ENCODE peak calls at places on chromosomes 5 and 9, in six cellular contexts. One of them, this sample, is unnamed.

GRCh38 chr5:17203329-17204132 is 13.9 kb upstream of the BASP1 start:
- DNase-seq in tibial nerve: peak
- DNase-seq in heart right ventricle: no peak
- DNase-seq in fibroblast of lung: peak
- DNase-seq in cardiac fibroblast: peak
- DNase-seq in vagina: no peak
- DNase-seq in this sample: peak

GRCh38 chr5:82388186-82388585 is 110.0 kb upstream of the RPS23 start:
- DNase-seq in heart right ventricle: no peak
- DNase-seq in vagina: no peak
- DNase-seq in cardiac fibroblast: peak
- DNase-seq in tibial nerve: no peak
- DNase-seq in fibroblast of lung: peak
- DNase-seq in this sample: no peak

GRCh38 chr5:5716665-5717064 is 294.2 kb downstream of the ICE1 start:
- DNase-seq in vagina: no peak
- DNase-seq in heart right ventricle: no peak
- DNase-seq in cardiac fibroblast: no peak
- DNase-seq in fibroblast of lung: no peak
- DNase-seq in tibial nerve: no peak
- DNase-seq in this sample: no peak

GRCh38 chr5:123262275-123262823 is 160.9 kb downstream of the CEP120 start:
- DNase-seq in vagina: no peak
- DNase-seq in cardiac fibroblast: no peak
- DNase-seq in tibial nerve: no peak
- DNase-seq in heart right ventricle: no peak
- DNase-seq in fibroblast of lung: no peak
- DNase-seq in this sample: no peak

GRCh38 chr5:55868846-55869245 is 17.7 kb downstream of the IL31RA start:
- DNase-seq in fibroblast of lung: peak
- DNase-seq in cardiac fibroblast: peak
- DNase-seq in tibial nerve: no peak
- DNase-seq in vagina: no peak
- DNase-seq in heart right ventricle: no peak
- DNase-seq in this sample: peak

GRCh38 chr5:8184455-8185063 is 315.6 kb downstream of the MTRR start:
- DNase-seq in fibroblast of lung: no peak
- DNase-seq in cardiac fibroblast: peak
- DNase-seq in tibial nerve: no peak
- DNase-seq in heart right ventricle: peak
- DNase-seq in vagina: no peak
- DNase-seq in this sample: peak

GRCh38 chr5:139976703-139977102 is 66.4 kb downstream of the NRG2 start:
- DNase-seq in cardiac fibroblast: no peak
- DNase-seq in heart right ventricle: no peak
- DNase-seq in tibial nerve: no peak
- DNase-seq in fibroblast of lung: no peak
- DNase-seq in vagina: no peak
- DNase-seq in this sample: no peak

GRCh38 chr5:19534751-19535150 is 453.2 kb downstream of the CDH18 start:
- DNase-seq in heart right ventricle: no peak
- DNase-seq in tibial nerve: no peak
- DNase-seq in vagina: no peak
- DNase-seq in fibroblast of lung: peak
- DNase-seq in cardiac fibroblast: no peak
- DNase-seq in this sample: no peak

GRCh38 chr9:112005939-112006338 is 109.3 kb downstream of the UGCG start:
- DNase-seq in tibial nerve: no peak
- DNase-seq in fibroblast of lung: no peak
- DNase-seq in cardiac fibroblast: no peak
- DNase-seq in vagina: no peak
- DNase-seq in heart right ventricle: no peak
- DNase-seq in this sample: no peak

GRCh38 chr9:96453625-96454024 is 3.7 kb downstream of the HABP4 start:
- DNase-seq in heart right ventricle: no peak
- DNase-seq in vagina: no peak
- DNase-seq in cardiac fibroblast: peak
- DNase-seq in tibial nerve: peak
- DNase-seq in fibroblast of lung: peak
- DNase-seq in this sample: peak

DNA sequence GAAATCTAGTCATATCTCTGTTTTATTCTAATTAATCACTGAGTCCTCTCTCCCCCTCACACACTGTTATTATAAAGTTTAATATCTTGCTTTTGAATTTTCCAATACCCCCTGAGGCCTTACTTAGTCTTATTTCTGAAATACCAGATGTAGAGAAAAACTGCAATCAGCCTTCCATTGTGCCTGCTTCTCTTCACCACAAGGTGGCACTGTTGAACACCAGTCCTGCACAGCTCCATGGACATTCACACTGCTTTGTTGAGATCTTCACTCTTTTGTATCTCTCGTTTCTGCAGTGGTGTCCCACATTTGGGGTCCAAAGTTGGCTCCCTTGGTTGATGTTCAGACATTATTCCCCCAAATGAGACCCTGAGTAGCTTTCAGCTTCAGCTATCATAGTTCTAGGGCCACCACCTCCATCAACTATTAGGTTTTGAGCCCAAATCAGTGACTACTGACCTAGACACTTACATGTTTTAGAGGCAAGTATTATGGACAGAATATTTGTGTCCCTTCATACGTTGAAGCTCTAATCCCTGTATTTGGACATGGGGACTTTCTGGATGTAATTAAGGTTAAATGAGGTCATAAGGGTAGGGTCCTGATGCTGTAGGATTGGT is 24.3 kb downstream of the BOD1 start:
- DNase-seq in heart right ventricle: no peak
- DNase-seq in fibroblast of lung: no peak
- DNase-seq in cardiac fibroblast: peak
- DNase-seq in vagina: no peak
- DNase-seq in tibial nerve: no peak
- DNase-seq in this sample: no peak
- TF ChIP-seq CTCF in heart right ventricle: peak
- TF ChIP-seq CTCF in fibroblast of lung: peak
- TF ChIP-seq CTCF in cardiac fibroblast: peak
- TF ChIP-seq CTCF in vagina: no peak
- TF ChIP-seq CTCF in tibial nerve: no peak
- TF ChIP-seq CTCF in this sample: peak

DNA sequence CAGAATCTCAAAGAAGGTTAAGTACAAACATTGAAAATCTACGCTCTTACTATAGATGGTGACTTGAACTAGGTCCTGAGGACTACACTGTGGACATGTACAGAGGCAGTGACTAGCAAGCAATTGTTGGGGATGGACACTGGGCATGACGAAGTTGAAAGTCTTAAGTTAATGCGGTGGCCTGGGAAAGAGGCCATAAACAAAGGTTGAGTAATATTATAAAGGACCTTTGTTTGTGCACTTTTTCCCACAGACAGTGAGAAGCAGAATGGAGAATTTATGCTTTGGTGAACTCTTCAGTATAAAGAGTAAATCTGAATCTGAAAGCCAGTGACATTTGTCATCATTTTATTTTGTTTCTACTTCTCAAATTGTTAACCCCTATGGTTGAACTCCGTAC is 15.3 kb downstream of the ALDH1A1 start:
- DNase-seq in heart right ventricle: no peak
- DNase-seq in cardiac fibroblast: no peak
- DNase-seq in vagina: no peak
- DNase-seq in tibial nerve: no peak
- DNase-seq in fibroblast of lung: no peak
- DNase-seq in this sample: no peak
- H3K4me3 ChIP-seq in heart right ventricle: no peak
- H3K4me3 ChIP-seq in cardiac fibroblast: no peak
- H3K4me3 ChIP-seq in vagina: no peak
- H3K4me3 ChIP-seq in tibial nerve: no peak
- H3K4me3 ChIP-seq in fibroblast of lung: no peak
- H3K4me3 ChIP-seq in this sample: no peak

DNA sequence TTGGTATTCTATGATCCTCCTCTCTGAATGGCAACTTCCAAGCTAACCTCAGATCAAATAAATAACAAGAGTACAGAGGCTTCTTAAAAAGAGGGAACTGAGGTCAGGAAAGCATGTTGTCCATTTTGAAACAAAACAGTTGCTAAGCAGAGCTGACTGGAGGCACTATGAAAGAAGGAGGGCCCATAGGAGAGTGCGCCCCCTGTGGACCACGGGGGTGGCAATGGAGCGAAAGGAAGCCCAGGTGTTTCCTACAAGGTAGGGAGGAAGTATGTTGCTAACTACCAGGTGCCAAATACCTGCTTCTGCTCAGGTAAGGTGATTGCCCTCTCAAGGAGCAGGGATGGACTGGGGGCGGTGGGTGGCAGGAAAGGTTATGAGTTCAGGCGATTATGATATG is 101.8 kb upstream of the MAST4 start:
- DNase-seq in vagina: no peak
- DNase-seq in heart right ventricle: no peak
- DNase-seq in tibial nerve: no peak
- DNase-seq in fibroblast of lung: no peak
- DNase-seq in cardiac fibroblast: no peak
- DNase-seq in this sample: no peak
- TF ChIP-seq CTCF in vagina: no peak
- TF ChIP-seq CTCF in heart right ventricle: no peak
- TF ChIP-seq CTCF in tibial nerve: no peak
- TF ChIP-seq CTCF in fibroblast of lung: no peak
- TF ChIP-seq CTCF in cardiac fibroblast: no peak
- TF ChIP-seq CTCF in this sample: no peak

DNA sequence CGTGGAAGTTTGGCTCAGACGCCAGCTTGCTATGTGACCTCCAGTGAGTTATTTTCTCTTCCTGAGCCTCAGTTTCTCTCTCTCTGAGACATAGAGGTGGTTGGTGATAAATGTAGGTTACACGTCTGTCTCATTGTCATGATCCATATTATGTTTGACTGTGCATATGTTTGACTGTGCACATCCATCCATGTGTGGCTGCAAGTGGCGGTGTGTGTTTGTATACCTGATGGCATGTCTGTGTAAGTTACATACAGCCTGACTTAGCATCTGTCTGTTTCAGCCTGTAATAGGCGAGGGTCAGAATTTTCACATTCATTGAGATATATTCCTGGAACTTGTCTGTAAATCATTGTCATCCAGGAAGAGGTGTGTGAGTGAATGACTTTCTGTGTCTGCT is 3.3 kb downstream of the SPARC start:
- DNase-seq in fibroblast of lung: peak
- DNase-seq in tibial nerve: no peak
- DNase-seq in heart right ventricle: no peak
- DNase-seq in vagina: no peak
- DNase-seq in cardiac fibroblast: peak
- DNase-seq in this sample: no peak
- H3K4me3 ChIP-seq in fibroblast of lung: peak
- H3K4me3 ChIP-seq in tibial nerve: no peak
- H3K4me3 ChIP-seq in heart right ventricle: peak
- H3K4me3 ChIP-seq in vagina: peak
- H3K4me3 ChIP-seq in cardiac fibroblast: peak
- H3K4me3 ChIP-seq in this sample: peak

DNA sequence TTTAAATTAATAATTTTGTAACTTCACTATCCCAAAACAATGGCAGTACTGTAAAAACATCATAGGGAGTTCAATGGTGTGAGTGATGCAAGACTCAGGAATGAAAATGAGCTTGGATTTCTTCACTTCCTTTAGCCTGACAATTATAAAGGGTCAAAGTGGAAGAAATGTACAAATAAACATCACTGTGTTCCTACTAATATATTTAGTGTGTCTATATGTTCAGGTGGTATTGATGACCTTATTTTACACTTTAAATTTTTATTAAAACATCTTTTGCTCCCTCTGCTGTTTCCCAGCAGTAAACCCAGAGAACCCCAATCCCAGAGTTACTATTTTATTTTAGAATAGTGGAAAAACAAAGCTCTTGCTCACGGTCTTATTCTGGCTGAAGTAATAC is 2.0 kb downstream of the LOX start:
- DNase-seq in tibial nerve: no peak
- DNase-seq in fibroblast of lung: peak
- DNase-seq in heart right ventricle: no peak
- DNase-seq in vagina: no peak
- DNase-seq in cardiac fibroblast: peak
- DNase-seq in this sample: peak
- TF ChIP-seq CTCF in tibial nerve: no peak
- TF ChIP-seq CTCF in fibroblast of lung: peak
- TF ChIP-seq CTCF in heart right ventricle: no peak
- TF ChIP-seq CTCF in vagina: no peak
- TF ChIP-seq CTCF in cardiac fibroblast: peak
- TF ChIP-seq CTCF in this sample: no peak

GRCh38 chr5:3597002-3597726 is 1.5 kb downstream of the IRX1 start:
- DNase-seq in vagina: no peak
- DNase-seq in tibial nerve: no peak
- DNase-seq in fibroblast of lung: peak
- DNase-seq in heart right ventricle: no peak
- DNase-seq in cardiac fibroblast: no peak
- DNase-seq in this sample: no peak

GRCh38 chr5:3594514-3595101 is 1.0 kb upstream of the IRX1 start:
- DNase-seq in fibroblast of lung: peak
- DNase-seq in tibial nerve: no peak
- DNase-seq in cardiac fibroblast: no peak
- DNase-seq in vagina: no peak
- DNase-seq in heart right ventricle: no peak
- DNase-seq in this sample: peak

GRCh38 chr5:3593771-3594513 is 1.7 kb upstream of the IRX1 start:
- DNase-seq in vagina: no peak
- DNase-seq in heart right ventricle: no peak
- DNase-seq in fibroblast of lung: peak
- DNase-seq in tibial nerve: no peak
- DNase-seq in cardiac fibroblast: no peak
- DNase-seq in this sample: peak

GRCh38 chr5:3596261-3596825 is 711 bp downstream of the IRX1 start:
- DNase-seq in fibroblast of lung: peak
- DNase-seq in cardiac fibroblast: no peak
- DNase-seq in heart right ventricle: no peak
- DNase-seq in vagina: no peak
- DNase-seq in tibial nerve: no peak
- DNase-seq in this sample: peak

DNA sequence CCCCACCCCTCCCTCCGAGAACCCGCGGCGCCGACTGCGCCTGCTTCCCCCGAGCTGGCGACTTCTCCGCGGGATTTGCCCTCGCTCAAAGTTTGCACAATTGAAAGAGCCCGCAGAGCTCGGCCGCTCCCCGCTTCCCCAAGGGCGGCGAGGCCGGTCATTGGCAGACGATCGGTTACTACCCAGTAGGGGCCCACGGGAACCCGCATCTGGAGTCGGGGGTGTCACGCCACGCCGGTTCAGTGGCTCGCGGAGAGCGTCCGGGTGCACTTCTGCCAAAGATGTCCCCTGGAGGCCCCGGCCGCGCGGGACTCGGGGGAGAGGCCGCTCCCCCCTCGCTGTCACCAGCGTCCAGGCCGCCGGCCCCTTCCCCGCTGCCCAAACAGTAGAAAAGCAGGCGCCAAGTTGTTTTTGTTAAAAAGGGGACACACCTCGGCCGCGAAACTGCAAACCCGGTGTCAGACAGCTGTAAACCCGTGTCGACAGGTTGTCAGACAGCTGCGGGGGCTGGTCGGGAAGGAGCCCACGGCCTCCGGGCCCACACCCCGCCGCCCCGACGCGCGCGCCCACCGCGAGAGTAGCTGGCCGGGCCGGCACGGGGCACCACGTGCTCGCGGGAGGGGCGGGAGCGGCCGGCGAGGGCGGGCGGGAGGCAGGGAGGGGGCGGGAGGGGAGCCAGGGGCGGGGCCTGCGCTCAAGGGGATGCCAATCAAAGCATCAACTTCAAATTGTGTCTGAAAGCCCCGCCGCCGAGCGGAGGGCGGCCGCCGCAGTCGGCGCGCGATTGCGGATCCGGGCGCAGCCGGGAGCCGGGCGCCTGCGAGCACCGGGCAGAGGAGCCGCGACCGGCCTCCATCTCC is at the start of gene IRX1:
- DNase-seq in vagina: no peak
- DNase-seq in fibroblast of lung: peak
- DNase-seq in heart right ventricle: no peak
- DNase-seq in tibial nerve: no peak
- DNase-seq in cardiac fibroblast: no peak
- DNase-seq in this sample: peak
- H3K4me3 ChIP-seq in vagina: peak
- H3K4me3 ChIP-seq in fibroblast of lung: no peak
- H3K4me3 ChIP-seq in heart right ventricle: peak
- H3K4me3 ChIP-seq in tibial nerve: no peak
- H3K4me3 ChIP-seq in cardiac fibroblast: peak
- H3K4me3 ChIP-seq in this sample: peak

This sample was measured in foreskin fibroblast.